ENCODE peak calls at places on chromosomes 3 and 15, in eight cellular contexts. O is A549, E is sigmoid colon, W is ovary, M is cardiac fibroblast, X is H1, R is astrocyte, D is AG10803. I is an unnamed sample.
A peak's percentile ranks its signal among the peaks of the same experiment; 100 is the strongest.

GRCh38 chr15:91660174-91660649 is 193.3 kb upstream of the SLCO3A1 start:
- DNase-seq in O (no peak), E (no peak), W (no peak), M (no peak), X (no peak), R (no peak), D (no peak), I (no peak)

GRCh38 chr3:18007980-18008379 is 265.5 kb upstream of the TBC1D5 start:
- DNase-seq in O (no peak), E (no peak), W (no peak), M (peak; percentile 51), X (no peak), R (peak; percentile 86), D (no peak), I (no peak)

GRCh38 chr3:21995079-21995607 is 244.1 kb upstream of the ZNF385D start:
- DNase-seq in O (no peak), E (no peak), W (no peak), M (no peak), X (no peak), R (no peak), D (no peak), I (no peak)

GRCh38 chr15:98889930-98890695 is 117.5 kb downstream of the PGPEP1L start:
- DNase-seq in O (no peak), E (no peak), W (no peak), M (peak; percentile 64), X (no peak), R (peak; percentile 100), D (peak; percentile 95), I (no peak)

GRCh38 chr15:89587955-89588354 is 12.7 kb downstream of the TICRR start:
- DNase-seq in O (no peak), E (no peak), W (no peak), M (peak; percentile 39), X (no peak), R (peak; percentile 55), D (peak; percentile 62), I (no peak)

GRCh38 chr15:73002509-73002908 is 49.8 kb upstream of the NEO1 start:
- DNase-seq in O (no peak), E (no peak), W (no peak), M (no peak), X (no peak), R (peak; percentile 74), D (peak; percentile 97), I (no peak)

GRCh38 chr3:107699682-107700081 is 176.9 kb downstream of the BBX start:
- DNase-seq in O (no peak), E (no peak), W (no peak), M (peak; percentile 19), X (no peak), R (peak; percentile 44), D (peak; percentile 13), I (no peak)

GRCh38 chr3:181311186-181311585 is 321.6 kb upstream of the DNAJC19 start:
- DNase-seq in O (no peak), E (no peak), W (no peak), M (no peak), X (no peak), R (no peak), D (no peak), I (no peak)

GRCh38 chr3:24683090-24683489 is 188.4 kb upstream of the THRB start:
- DNase-seq in O (no peak), E (no peak), W (no peak), M (peak; percentile 36), X (no peak), R (no peak), D (peak; percentile 53), I (no peak)

GRCh38 chr3:126858887-126859286 is 124.0 kb upstream of the PLXNA1 start:
- DNase-seq in O (peak; percentile 85), E (peak; percentile 36), W (no peak), M (peak; percentile 74), X (no peak), R (peak; percentile 93), D (peak; percentile 85), I (no peak)

GRCh38 chr3:94101860-94102259 is 39.0 kb downstream of the NSUN3 start:
- DNase-seq in O (no peak), E (no peak), W (no peak), M (peak; percentile 19), X (no peak), R (no peak), D (peak; percentile 3), I (no peak)

GRCh38 chr3:69542265-69543079 is 156.6 kb upstream of the FRMD4B start:
- DNase-seq in O (no peak), E (no peak), W (peak; percentile 14), M (no peak), X (no peak), R (no peak), D (no peak), I (no peak)

GRCh38 chr15:38266247-38266996 is 13.8 kb downstream of the SPRED1 start:
- DNase-seq in O (no peak), E (no peak), W (no peak), M (peak; percentile 42), X (no peak), R (peak; percentile 65), D (peak; percentile 22), I (no peak)

GRCh38 chr15:77032052-77032646 is 37.2 kb downstream of the PSTPIP1 start:
- DNase-seq in O (no peak), E (peak; percentile 58), W (no peak), M (no peak), X (no peak), R (no peak), D (no peak), I (peak; percentile 30)

GRCh38 chr3:171528102-171528501 is 67.9 kb upstream of the TNIK start:
- DNase-seq in O (no peak), E (no peak), W (no peak), M (peak; percentile 41), X (no peak), R (no peak), D (peak; percentile 14), I (no peak)

GRCh38 chr3:48428863-48429415 is 947 bp downstream of the PLXNB1 start:
- DNase-seq in O (no peak), E (peak; percentile 79), W (peak; percentile 71), M (peak; percentile 28), X (no peak), R (no peak), D (no peak), I (no peak)

DNA sequence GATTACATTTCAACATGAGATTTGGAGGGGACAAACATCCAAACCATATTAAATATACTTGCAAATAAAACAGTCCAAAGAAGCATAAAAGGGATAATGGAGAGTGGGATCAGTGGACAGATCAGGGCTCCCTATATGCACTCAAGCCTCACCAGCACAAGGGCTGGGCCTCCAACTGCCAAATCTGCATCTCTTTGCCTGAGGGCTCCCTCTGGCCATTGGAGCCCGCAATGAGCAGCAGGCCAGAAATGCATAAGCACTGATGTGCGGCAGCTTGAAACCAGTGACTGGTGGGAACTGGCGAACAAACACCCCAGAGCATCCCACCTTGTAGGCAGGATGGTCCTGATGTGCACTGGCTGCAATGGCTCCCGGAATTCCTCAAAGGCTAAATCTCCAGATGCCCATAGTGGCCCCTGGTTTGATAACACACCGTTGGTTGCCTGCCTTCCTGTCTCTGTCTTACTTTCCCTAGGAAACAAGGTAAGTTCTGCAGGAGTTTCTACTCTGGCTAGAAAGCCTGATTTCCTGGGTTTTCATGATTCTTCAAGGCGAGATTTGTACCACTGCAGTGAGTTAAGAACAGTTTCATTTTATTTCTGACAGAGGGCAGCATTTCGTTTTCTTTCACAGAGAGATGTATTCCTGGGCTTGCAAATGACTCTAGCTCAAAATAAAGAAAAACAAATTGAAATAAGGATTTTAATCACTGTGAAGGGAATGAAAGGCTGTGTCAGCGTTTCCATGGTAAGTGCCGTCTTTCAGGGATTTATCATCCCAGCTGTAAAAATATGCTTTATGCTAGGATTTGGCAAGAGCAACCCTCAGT is 56.0 kb upstream of the POMGNT2 start:
- DNase-seq in O (no peak), E (no peak), W (no peak), M (peak; percentile 80), X (no peak), R (no peak), D (peak; percentile 70), I (no peak)
- TF ChIP-seq CTCF in O (no peak), E (no peak), W (no peak), M (peak; percentile 47), X (peak; percentile 9), R (peak; percentile 26), D (peak; percentile 62), I (peak; percentile 58)

GRCh38 chr3:186221733-186222378 is 113.0 kb upstream of the ETV5 start:
- DNase-seq in O (no peak), E (no peak), W (no peak), M (no peak), X (no peak), R (no peak), D (no peak), I (no peak)

GRCh38 chr3:186220365-186220764 is 111.5 kb upstream of the ETV5 start:
- DNase-seq in O (no peak), E (no peak), W (no peak), M (no peak), X (no peak), R (no peak), D (no peak), I (no peak)

GRCh38 chr3:186219211-186219638 is 110.3 kb upstream of the ETV5 start:
- DNase-seq in O (no peak), E (no peak), W (no peak), M (no peak), X (no peak), R (no peak), D (no peak), I (no peak)

GRCh38 chr3:186218423-186218822 is 109.5 kb upstream of the ETV5 start:
- DNase-seq in O (no peak), E (no peak), W (no peak), M (no peak), X (no peak), R (no peak), D (no peak), I (no peak)

GRCh38 chr3:186220886-186221285 is 112.0 kb upstream of the ETV5 start:
- DNase-seq in O (no peak), E (no peak), W (no peak), M (no peak), X (no peak), R (no peak), D (no peak), I (no peak)
- TF ChIP-seq CTCF in O (no peak), E (no peak), W (no peak), M (no peak), X (peak; percentile 32), R (no peak), D (peak; percentile 6), I (no peak)

DNA sequence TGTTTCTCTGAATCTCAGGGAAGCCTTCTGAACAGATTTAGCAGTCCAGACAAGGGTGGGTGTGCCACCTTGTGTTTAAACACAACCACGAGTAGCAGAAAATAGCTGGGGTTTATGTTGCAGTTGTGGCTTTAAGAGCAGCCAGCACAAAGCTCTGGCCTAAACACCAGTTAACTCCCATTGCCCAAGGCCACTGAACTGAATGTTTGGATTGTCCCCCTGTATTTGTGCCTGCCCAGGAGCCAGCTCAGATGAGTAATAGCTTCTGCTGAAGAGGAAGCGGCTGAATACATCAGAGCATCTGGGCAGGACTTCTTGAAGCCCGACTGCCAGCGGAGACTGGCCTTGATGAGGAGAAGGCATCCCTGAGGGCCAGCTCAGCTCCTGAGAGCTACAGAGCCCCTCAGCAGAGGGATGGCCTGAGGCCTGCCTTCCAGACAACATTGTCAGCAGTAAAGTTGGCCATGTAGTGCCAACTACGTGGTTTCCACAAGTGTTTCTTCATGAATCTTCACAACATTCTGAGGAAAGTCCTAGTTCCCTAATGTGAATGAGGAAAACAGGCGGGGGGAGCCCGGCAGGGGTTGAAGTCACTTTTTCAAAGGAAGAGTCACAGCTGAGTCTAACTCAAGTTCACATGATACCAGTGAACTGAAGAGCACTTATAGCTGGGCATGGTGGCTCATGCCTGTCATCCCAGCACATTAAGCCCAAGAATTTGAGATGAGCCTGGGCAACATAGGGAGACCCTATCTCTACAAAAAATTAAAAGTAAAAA is 65.8 kb upstream of the ZBTB38 start:
- DNase-seq in O (peak; percentile 28), E (no peak), W (no peak), M (peak; percentile 64), X (no peak), R (peak; percentile 33), D (peak; percentile 86), I (no peak)
- TF ChIP-seq CTCF in O (peak; percentile 21), E (no peak), W (no peak), M (peak; percentile 6), X (no peak), R (no peak), D (peak; percentile 46), I (no peak)

GRCh38 chr3:78165876-78166275 is 1126.0 kb downstream of the ROBO2 start:
- DNase-seq in O (no peak), E (no peak), W (no peak), M (no peak), X (no peak), R (no peak), D (no peak), I (no peak)
- TF ChIP-seq CTCF in O (no peak), E (no peak), W (no peak), M (peak; percentile 29), X (peak; percentile 8), R (no peak), D (no peak), I (no peak)

I was measured in CD14-positive monocyte.